ENCODE peak calls at places on chromosomes 13 and 19, in four cellular contexts. R, T, S and Q are unnamed samples.

GRCh38 chr19:3849092-3849491 is 19.7 kb downstream of the ZFR2 start:
- DNase-seq in R (no peak), T (no peak), S (no peak), Q (no peak)

GRCh38 chr19:15115080-15115479 is 7.9 kb downstream of the SYDE1 start:
- DNase-seq in R (peak; percentile 73), T (no peak), S (no peak), Q (no peak)

GRCh38 chr13:33487575-33488243 is 202.2 kb upstream of the STARD13 start:
- DNase-seq in R (no peak), T (no peak), S (no peak), Q (no peak)

GRCh38 chr19:17681505-17682125 is 6.5 kb downstream of the UNC13A start:
- DNase-seq in R (peak; percentile 49), T (no peak), S (no peak), Q (peak; percentile 9)

GRCh38 chr19:28737021-28737525 is 475.9 kb downstream of the UQCRFS1 start:
- DNase-seq in R (peak; percentile 16), T (no peak), S (no peak), Q (peak; percentile 54)

GRCh38 chr19:15544970-15545369 is 36.6 kb downstream of the CYP4F22 start:
- DNase-seq in R (no peak), T (no peak), S (no peak), Q (no peak)

GRCh38 chr19:37304190-37304883 is 66.6 kb upstream of the ZNF527 start:
- DNase-seq in R (peak; percentile 49), T (no peak), S (no peak), Q (no peak)

GRCh38 chr19:16168465-16169081 is 4.8 kb downstream of the CIB3 start:
- DNase-seq in R (no peak), T (no peak), S (no peak), Q (no peak)

GRCh38 chr19:5706876-5707573 is 12.9 kb downstream of the LONP1 start:
- DNase-seq in R (no peak), T (no peak), S (no peak), Q (no peak)

GRCh38 chr19:2333027-2333806 is 4.7 kb downstream of the SPPL2B start:
- DNase-seq in R (no peak), T (no peak), S (no peak), Q (no peak)

GRCh38 chr13:42396501-42396900 is 124.5 kb downstream of the AKAP11 start:
- DNase-seq in R (no peak), T (no peak), S (no peak), Q (no peak)

GRCh38 chr13:75308222-75308621 is 173.7 kb downstream of the TBC1D4 start:
- DNase-seq in R (no peak), T (no peak), S (no peak), Q (no peak)

GRCh38 chr19:35712529-35712909 is 5.3 kb upstream of the KMT2B start:
- DNase-seq in R (no peak), T (no peak), S (no peak), Q (no peak)

GRCh38 chr19:18654469-18654868 is 17.6 kb downstream of the KLHL26 start:
- DNase-seq in R (no peak), T (no peak), S (no peak), Q (no peak)

GRCh38 chr13:24063281-24063851 is 97.2 kb upstream of the SPATA13 start:
- DNase-seq in R (peak; percentile 42), T (no peak), S (no peak), Q (no peak)

GRCh38 chr13:41668130-41668757 is 210.9 kb downstream of the RGCC start:
- DNase-seq in R (peak; percentile 69), T (no peak), S (peak; percentile 69), Q (peak; percentile 78)

GRCh38 chr13:110023729-110024645 is 237.6 kb upstream of the IRS2 start:
- DNase-seq in R (no peak), T (no peak), S (no peak), Q (no peak)

GRCh38 chr13:30373727-30374126 is 48.6 kb upstream of the UBE2L5 start:
- DNase-seq in R (no peak), T (no peak), S (no peak), Q (no peak)

GRCh38 chr13:37701306-37701705 is 102.7 kb upstream of the POSTN start:
- DNase-seq in R (no peak), T (no peak), S (no peak), Q (no peak)

GRCh38 chr13:100336795-100337516 is 248.1 kb downstream of the PCCA start:
- DNase-seq in R (no peak), T (no peak), S (no peak), Q (no peak)

GRCh38 chr13:111153977-111154332 is 38.8 kb downstream of the ARHGEF7 start:
- DNase-seq in R (peak; percentile 49), T (peak; percentile 82), S (no peak), Q (no peak)

GRCh38 chr13:43377149-43377548 is 353.8 kb downstream of the DNAJC15 start:
- DNase-seq in R (no peak), T (peak; percentile 66), S (no peak), Q (no peak)

GRCh38 chr19:35006342-35006998 is 6.3 kb downstream of the GRAMD1A start:
- DNase-seq in R (peak; percentile 75), T (no peak), S (peak; percentile 39), Q (no peak)

GRCh38 chr13:24693862-24694471 is 13.8 kb downstream of the ATP12A start:
- DNase-seq in R (peak; percentile 51), T (no peak), S (no peak), Q (peak; percentile 54)

GRCh38 chr13:94195715-94196114 is 283.8 kb downstream of the DCT start:
- DNase-seq in R (no peak), T (no peak), S (no peak), Q (peak; percentile 79)

GRCh38 chr13:20387441-20387971 is 138.2 kb downstream of the CRYL1 start:
- DNase-seq in R (no peak), T (no peak), S (no peak), Q (peak; percentile 93)

GRCh38 chr13:26495749-26496148 is 61.7 kb upstream of the WASF3 start:
- DNase-seq in R (no peak), T (no peak), S (no peak), Q (no peak)

GRCh38 chr13:77563110-77563509 is 27.6 kb downstream of the SCEL start:
- DNase-seq in R (no peak), T (no peak), S (no peak), Q (no peak)

DNA sequence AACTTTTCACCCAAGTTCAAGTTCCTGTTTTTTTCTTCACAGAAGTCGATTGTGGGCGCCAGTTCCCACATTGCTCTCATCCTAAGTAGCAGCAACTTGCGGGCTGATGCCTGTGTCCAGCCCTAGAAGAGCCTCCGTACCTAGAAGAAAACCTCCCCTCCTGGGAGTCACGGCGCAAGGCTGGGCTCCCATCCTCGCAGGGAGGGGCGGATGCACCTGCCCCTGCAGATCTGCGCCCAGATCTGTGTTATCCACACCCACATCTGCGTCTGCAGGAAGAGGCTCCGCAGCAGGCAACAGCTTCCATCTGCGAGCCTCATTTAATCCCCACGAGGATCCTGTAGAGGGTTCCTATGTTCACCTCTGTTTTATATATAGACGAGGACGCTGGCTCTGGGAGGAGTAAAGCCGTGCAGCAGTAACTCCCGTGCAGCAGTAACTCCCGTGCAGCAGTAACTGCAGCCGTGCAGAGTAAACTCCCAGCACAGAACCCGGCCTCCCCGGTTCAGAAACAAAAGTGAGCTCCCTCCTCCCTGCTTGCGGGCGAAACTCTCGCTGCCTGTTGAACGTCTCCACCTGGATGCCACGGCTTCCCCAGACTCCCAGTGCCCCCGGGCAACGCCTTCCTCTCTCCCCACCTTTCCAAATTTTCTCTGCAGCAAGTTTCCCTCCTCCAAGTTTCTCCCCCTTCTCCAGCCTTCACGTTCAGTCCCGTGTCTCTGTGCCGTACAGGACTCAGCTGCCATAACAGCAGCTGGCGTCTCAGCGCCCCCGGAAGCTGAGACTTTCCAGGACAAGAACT is 23.5 kb upstream of the LAIR1 start:
- DNase-seq in R (no peak), T (no peak), S (no peak), Q (no peak)
- H3K4me1 ChIP-seq in R (no peaks in the 10 kb centered on the region), T (peaks cover 13% of the 10 kb centered on the region), S (peaks cover 6% of the 10 kb centered on the region), Q (no peaks in the 10 kb centered on the region)

DNA sequence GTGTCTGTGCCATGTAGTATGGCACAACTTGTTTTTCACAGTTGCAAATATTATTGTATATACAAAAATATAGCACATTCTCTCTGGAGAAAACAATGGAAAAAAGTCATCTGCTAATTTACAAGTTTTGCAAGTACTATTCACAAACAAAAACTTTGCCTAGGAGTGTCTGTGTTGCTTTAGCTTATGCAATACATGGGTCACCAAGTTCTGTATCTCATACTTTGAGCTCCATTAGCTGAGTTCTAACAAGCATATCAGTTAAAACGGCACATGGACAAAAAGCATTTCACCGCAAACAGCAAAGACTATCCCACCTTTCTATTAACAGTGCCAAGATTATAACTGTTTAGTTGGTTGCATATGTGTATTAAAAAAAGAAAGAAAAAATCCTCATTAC is 4.6 kb downstream of the SPRY2 start:
- DNase-seq in R (no peak), T (no peak), S (no peak), Q (no peak)
- H3K27ac ChIP-seq in R (no peak overlapping the region), T (no peak overlapping the region), S (peak overlapping the region; percentile 96), Q (no peak overlapping the region)

DNA sequence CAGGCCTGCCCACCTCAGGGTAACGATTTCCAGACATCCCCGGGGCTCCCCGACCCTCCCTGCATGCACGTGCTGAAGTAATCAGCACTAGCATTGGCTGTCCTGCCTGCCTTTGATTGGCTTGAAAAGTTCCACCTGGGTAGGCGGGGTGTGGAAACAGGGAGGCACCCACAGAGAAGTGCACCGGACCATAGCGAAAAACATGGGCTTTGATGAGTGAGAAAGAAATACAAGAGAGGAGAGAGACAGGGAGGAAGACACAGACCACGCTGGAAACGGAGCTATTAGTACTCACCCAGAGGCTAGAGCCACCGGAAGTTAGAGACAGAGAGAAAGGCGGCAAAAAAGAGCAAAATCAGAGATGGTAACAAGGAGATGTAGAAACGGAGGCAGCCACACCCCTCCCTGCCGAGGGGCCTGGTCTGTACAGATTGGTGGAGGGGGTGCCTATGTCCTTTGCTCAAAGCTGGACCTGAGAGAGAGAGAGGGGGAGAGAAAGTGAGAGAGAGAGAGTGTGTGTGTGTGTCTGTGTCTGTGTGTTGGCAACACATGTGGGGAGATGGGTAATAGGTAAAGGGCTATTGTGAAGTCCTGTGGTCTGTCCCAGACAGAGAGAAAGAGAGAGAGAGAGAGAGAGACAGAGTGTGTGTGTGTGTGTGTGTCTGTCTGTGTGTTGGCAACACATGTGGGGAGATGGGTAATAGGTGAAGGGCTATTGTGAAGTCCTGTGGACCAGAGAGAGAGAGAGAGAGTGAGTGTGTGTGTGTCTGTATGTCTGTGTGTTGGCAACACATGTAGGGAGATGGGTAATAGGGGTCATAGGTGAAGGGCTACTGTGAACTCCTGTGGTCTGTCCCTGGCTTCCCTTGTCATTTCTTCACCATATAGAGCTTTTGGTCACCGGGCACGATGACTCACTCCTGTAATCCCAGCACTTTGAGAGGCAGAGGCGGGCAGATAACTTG is 2.9 kb downstream of the CGB3 start:
- DNase-seq in R (no peak), T (no peak), S (no peak), Q (no peak)
- H3K27me3 ChIP-seq in R (no peaks in the 10 kb centered on the region), T (peaks cover 6% of the 10 kb centered on the region), S (no peaks in the 10 kb centered on the region), Q (peaks cover 8% of the 10 kb centered on the region)

DNA sequence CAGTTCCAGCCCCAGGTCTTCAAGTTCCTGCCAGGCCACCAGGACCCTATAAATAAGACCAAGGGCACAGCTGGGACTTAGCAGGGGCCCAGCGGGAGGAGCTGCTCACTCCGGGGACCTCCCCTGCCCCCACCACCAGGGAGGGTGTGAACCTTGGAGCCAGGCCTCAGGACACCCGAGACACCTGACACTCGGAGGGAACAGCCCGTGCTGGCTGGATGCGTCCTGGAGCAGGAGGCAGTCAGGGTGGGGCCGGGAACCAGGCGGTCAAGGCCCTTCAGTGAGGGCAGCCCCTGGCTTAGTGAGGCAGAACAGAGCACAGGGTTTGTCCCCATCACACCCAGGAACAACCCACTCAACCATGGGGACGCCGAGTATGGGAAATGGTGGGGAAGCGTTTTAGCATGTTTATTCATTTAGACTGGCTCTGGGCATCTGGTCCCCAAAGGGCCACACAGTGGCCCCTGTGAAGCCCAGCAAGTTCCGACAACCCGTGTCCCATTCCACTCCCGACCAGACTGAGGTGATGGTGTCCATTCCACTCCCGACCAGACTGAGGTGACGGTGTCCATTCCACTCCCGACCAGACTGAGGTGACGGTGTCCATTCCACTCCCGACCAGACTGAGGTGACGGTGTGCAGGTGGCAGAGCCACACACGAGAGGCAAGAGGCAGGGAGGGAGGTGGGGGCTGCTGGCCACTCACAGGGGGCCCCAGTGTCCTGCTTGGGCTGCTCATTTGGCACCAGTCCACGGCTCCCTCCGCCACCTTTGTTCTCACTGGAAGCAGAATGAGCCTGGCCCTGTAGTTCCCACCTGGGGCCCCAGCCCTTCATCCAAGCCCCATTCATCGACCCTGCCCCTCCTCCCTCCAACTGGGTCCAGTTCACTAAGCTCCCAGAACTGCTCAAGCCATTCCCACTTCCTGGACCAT is 2.2 kb upstream of the MIDN start:
- DNase-seq in R (peak; percentile 78), T (peak; percentile 86), S (no peak), Q (no peak)
- H3K4me1 ChIP-seq in R (peaks cover 60% of the 10 kb centered on the region), T (peaks cover 70% of the 10 kb centered on the region), S (peaks cover 25% of the 10 kb centered on the region), Q (no peaks in the 10 kb centered on the region)